ENCODE peak calls at places on chromosome 16, in five cellular contexts. One of them, this sample, is unnamed.

GRCh38 chr16:28085376-28086171 is 22.1 kb upstream of the GSG1L start:
- DNase-seq in fibroblast of lung: no peak
- DNase-seq in H9: no peak
- DNase-seq in neuronal stem cell: no peak
- DNase-seq in neural progenitor cell: no peak
- DNase-seq in this sample: no peak

GRCh38 chr16:67432491-67432890 is 1.6 kb downstream of the HSD11B2 start:
- DNase-seq in fibroblast of lung: no peak
- DNase-seq in H9: no peak
- DNase-seq in neuronal stem cell: no peak
- DNase-seq in neural progenitor cell: no peak
- DNase-seq in this sample: no peak

GRCh38 chr16:47777191-47777590 is 316.1 kb downstream of the PHKB start:
- DNase-seq in fibroblast of lung: peak
- DNase-seq in H9: no peak
- DNase-seq in neuronal stem cell: no peak
- DNase-seq in neural progenitor cell: no peak
- DNase-seq in this sample: no peak

GRCh38 chr16:77273-77806 is 685 bp upstream of the MPG start:
- DNase-seq in fibroblast of lung: peak
- DNase-seq in H9: peak
- DNase-seq in neuronal stem cell: no peak
- DNase-seq in neural progenitor cell: peak
- DNase-seq in this sample: peak

GRCh38 chr16:74601131-74601871 is 5.6 kb downstream of the GLG1 start:
- DNase-seq in fibroblast of lung: no peak
- DNase-seq in H9: no peak
- DNase-seq in neuronal stem cell: no peak
- DNase-seq in neural progenitor cell: no peak
- DNase-seq in this sample: no peak

GRCh38 chr16:21598676-21599157 is 660 bp upstream of the METTL9 start:
- DNase-seq in fibroblast of lung: no peak
- DNase-seq in H9: no peak
- DNase-seq in neuronal stem cell: no peak
- DNase-seq in neural progenitor cell: no peak
- DNase-seq in this sample: peak

GRCh38 chr16:86335266-86336172 is 174.8 kb upstream of the FOXF1 start:
- DNase-seq in fibroblast of lung: no peak
- DNase-seq in H9: peak
- DNase-seq in neuronal stem cell: no peak
- DNase-seq in neural progenitor cell: no peak
- DNase-seq in this sample: no peak

GRCh38 chr16:354971-355441 is 2.5 kb upstream of the AXIN1 start:
- DNase-seq in fibroblast of lung: no peak
- DNase-seq in H9: no peak
- DNase-seq in neuronal stem cell: no peak
- DNase-seq in neural progenitor cell: no peak
- DNase-seq in this sample: no peak

GRCh38 chr16:11418506-11418905 is 73.2 kb downstream of the RMI2 start:
- DNase-seq in fibroblast of lung: no peak
- DNase-seq in H9: no peak
- DNase-seq in neuronal stem cell: no peak
- DNase-seq in neural progenitor cell: no peak
- DNase-seq in this sample: no peak

GRCh38 chr16:47018223-47018891 is 44.9 kb upstream of the DNAJA2 start:
- DNase-seq in fibroblast of lung: no peak
- DNase-seq in H9: peak
- DNase-seq in neuronal stem cell: peak
- DNase-seq in neural progenitor cell: peak
- DNase-seq in this sample: peak

GRCh38 chr16:58331024-58331707 is 36.3 kb upstream of the PRSS54 start:
- DNase-seq in fibroblast of lung: no peak
- DNase-seq in H9: peak
- DNase-seq in neuronal stem cell: peak
- DNase-seq in neural progenitor cell: peak
- DNase-seq in this sample: peak

GRCh38 chr16:73544266-73544665 is 496.3 kb upstream of the ZFHX3 start:
- DNase-seq in fibroblast of lung: no peak
- DNase-seq in H9: no peak
- DNase-seq in neuronal stem cell: no peak
- DNase-seq in neural progenitor cell: peak
- DNase-seq in this sample: no peak

GRCh38 chr16:4787068-4787467 is 1.1 kb downstream of the SEPTIN12 start:
- DNase-seq in fibroblast of lung: no peak
- DNase-seq in H9: no peak
- DNase-seq in neuronal stem cell: no peak
- DNase-seq in neural progenitor cell: no peak
- DNase-seq in this sample: no peak

GRCh38 chr16:72850863-72851262 is 197.1 kb downstream of the ZFHX3 start:
- DNase-seq in fibroblast of lung: peak
- DNase-seq in H9: no peak
- DNase-seq in neuronal stem cell: no peak
- DNase-seq in neural progenitor cell: no peak
- DNase-seq in this sample: no peak

GRCh38 chr16:2230376-2230775 is 5.9 kb upstream of the DNASE1L2 start:
- DNase-seq in fibroblast of lung: no peak
- DNase-seq in H9: no peak
- DNase-seq in neuronal stem cell: no peak
- DNase-seq in neural progenitor cell: no peak
- DNase-seq in this sample: no peak

GRCh38 chr16:22353188-22353919 is 21.1 kb downstream of the CDR2 start:
- DNase-seq in fibroblast of lung: peak
- DNase-seq in H9: no peak
- DNase-seq in neuronal stem cell: no peak
- DNase-seq in neural progenitor cell: no peak
- DNase-seq in this sample: no peak

GRCh38 chr16:30948087-30948955 is 547 bp upstream of the ORAI3 start:
- DNase-seq in fibroblast of lung: peak
- DNase-seq in H9: peak
- DNase-seq in neuronal stem cell: peak
- DNase-seq in neural progenitor cell: peak
- DNase-seq in this sample: no peak

GRCh38 chr16:30950516-30951073 is 1.7 kb downstream of the ORAI3 start:
- DNase-seq in fibroblast of lung: no peak
- DNase-seq in H9: no peak
- DNase-seq in neuronal stem cell: no peak
- DNase-seq in neural progenitor cell: no peak
- DNase-seq in this sample: no peak

GRCh38 chr16:30951193-30951592 is 2.3 kb downstream of the ORAI3 start:
- DNase-seq in fibroblast of lung: no peak
- DNase-seq in H9: no peak
- DNase-seq in neuronal stem cell: no peak
- DNase-seq in neural progenitor cell: no peak
- DNase-seq in this sample: no peak

GRCh38 chr16:30948956-30949654 is at the start of gene ORAI3:
- DNase-seq in fibroblast of lung: peak
- DNase-seq in H9: peak
- DNase-seq in neuronal stem cell: peak
- DNase-seq in neural progenitor cell: peak
- DNase-seq in this sample: peak

GRCh38 chr16:30949655-30950515 is 1.0 kb downstream of the ORAI3 start:
- DNase-seq in fibroblast of lung: peak
- DNase-seq in H9: peak
- DNase-seq in neuronal stem cell: no peak
- DNase-seq in neural progenitor cell: peak
- DNase-seq in this sample: peak
- H2AFZ ChIP-seq in fibroblast of lung: no peak
- H2AFZ ChIP-seq in H9: no peak
- H2AFZ ChIP-seq in neuronal stem cell: no peak
- H2AFZ ChIP-seq in neural progenitor cell: no peak
- H2AFZ ChIP-seq in this sample: no peak

DNA sequence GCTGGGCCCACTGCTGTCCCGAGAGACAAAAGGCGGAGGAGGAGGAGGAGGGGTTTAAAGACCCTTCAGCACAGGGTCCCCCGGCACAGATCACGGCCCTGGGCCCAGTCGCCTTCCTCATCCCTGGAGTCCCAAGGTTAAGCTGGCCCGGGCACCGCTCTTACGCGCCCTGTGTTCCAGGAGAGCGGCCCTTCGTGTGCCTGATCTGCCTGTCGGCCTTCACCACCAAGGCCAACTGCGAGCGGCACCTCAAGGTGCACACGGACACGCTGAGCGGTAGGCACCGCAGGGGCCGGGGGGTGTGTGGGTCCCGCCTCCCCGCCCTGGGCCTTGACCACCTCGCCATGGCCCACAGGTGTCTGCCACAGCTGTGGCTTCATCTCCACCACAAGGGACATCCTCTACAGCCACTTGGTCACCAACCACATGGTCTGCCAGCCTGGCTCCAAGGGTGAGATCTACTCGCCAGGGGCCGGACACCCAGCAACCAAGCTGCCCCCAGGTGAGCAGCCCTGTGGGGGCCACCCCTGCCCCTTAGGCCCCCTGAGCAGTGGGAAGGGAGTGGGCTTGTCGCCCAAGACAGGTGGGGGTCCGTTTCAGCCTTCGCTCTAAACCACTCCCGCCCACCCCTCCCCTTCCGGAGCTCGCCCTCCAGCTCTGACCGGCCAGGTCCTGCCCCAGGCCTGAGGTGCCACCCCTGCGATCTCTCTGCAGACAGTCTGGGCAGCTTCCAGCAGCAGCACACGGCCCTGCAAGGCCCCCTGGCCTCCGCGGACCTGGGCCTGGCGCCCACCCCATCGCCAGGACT is 37.6 kb upstream of the ZC3H18 start:
- DNase-seq in fibroblast of lung: no peak
- DNase-seq in H9: no peak
- DNase-seq in neuronal stem cell: no peak
- DNase-seq in neural progenitor cell: no peak
- DNase-seq in this sample: no peak
- H2AFZ ChIP-seq in fibroblast of lung: no peak
- H2AFZ ChIP-seq in H9: no peak
- H2AFZ ChIP-seq in neuronal stem cell: no peak
- H2AFZ ChIP-seq in neural progenitor cell: no peak
- H2AFZ ChIP-seq in this sample: no peak

GRCh38 chr16:19883296-19883951 is 1.2 kb downstream of the GPRC5B start:
- DNase-seq in fibroblast of lung: peak
- DNase-seq in H9: peak
- DNase-seq in neuronal stem cell: no peak
- DNase-seq in neural progenitor cell: peak
- DNase-seq in this sample: no peak
- H2AFZ ChIP-seq in fibroblast of lung: no peak
- H2AFZ ChIP-seq in H9: no peak
- H2AFZ ChIP-seq in neuronal stem cell: peak
- H2AFZ ChIP-seq in neural progenitor cell: peak
- H2AFZ ChIP-seq in this sample: no peak

GRCh38 chr16:3306078-3306477 is 781 bp downstream of the ZNF75A start:
- DNase-seq in fibroblast of lung: no peak
- DNase-seq in H9: no peak
- DNase-seq in neuronal stem cell: no peak
- DNase-seq in neural progenitor cell: no peak
- DNase-seq in this sample: no peak

GRCh38 chr16:3305109-3306068 is at the start of the genes TIGD7 and ZNF75A:
- DNase-seq in fibroblast of lung: peak
- DNase-seq in H9: peak
- DNase-seq in neuronal stem cell: peak
- DNase-seq in neural progenitor cell: peak
- DNase-seq in this sample: no peak

GRCh38 chr16:3304370-3304769 is 860 bp downstream of the TIGD7 start:
- DNase-seq in fibroblast of lung: peak
- DNase-seq in H9: no peak
- DNase-seq in neuronal stem cell: no peak
- DNase-seq in neural progenitor cell: no peak
- DNase-seq in this sample: no peak
- H2AFZ ChIP-seq in fibroblast of lung: no peak
- H2AFZ ChIP-seq in H9: no peak
- H2AFZ ChIP-seq in neuronal stem cell: peak
- H2AFZ ChIP-seq in neural progenitor cell: no peak
- H2AFZ ChIP-seq in this sample: no peak

GRCh38 chr16:82033006-82033405 is 2.0 kb upstream of the HSD17B2 start:
- DNase-seq in fibroblast of lung: no peak
- DNase-seq in H9: no peak
- DNase-seq in neuronal stem cell: no peak
- DNase-seq in neural progenitor cell: no peak
- DNase-seq in this sample: no peak
- H2AFZ ChIP-seq in fibroblast of lung: no peak
- H2AFZ ChIP-seq in H9: no peak
- H2AFZ ChIP-seq in neuronal stem cell: no peak
- H2AFZ ChIP-seq in neural progenitor cell: no peak
- H2AFZ ChIP-seq in this sample: no peak

GRCh38 chr16:31157136-31157535 is 7.3 kb upstream of the PRSS36 start:
- DNase-seq in fibroblast of lung: no peak
- DNase-seq in H9: no peak
- DNase-seq in neuronal stem cell: no peak
- DNase-seq in neural progenitor cell: no peak
- DNase-seq in this sample: no peak
- H2AFZ ChIP-seq in fibroblast of lung: no peak
- H2AFZ ChIP-seq in H9: no peak
- H2AFZ ChIP-seq in neuronal stem cell: peak
- H2AFZ ChIP-seq in neural progenitor cell: no peak
- H2AFZ ChIP-seq in this sample: no peak

GRCh38 chr16:77956231-77956630 is 66.1 kb upstream of the CLEC3A start:
- DNase-seq in fibroblast of lung: no peak
- DNase-seq in H9: no peak
- DNase-seq in neuronal stem cell: no peak
- DNase-seq in neural progenitor cell: no peak
- DNase-seq in this sample: no peak
- H2AFZ ChIP-seq in fibroblast of lung: no peak
- H2AFZ ChIP-seq in H9: no peak
- H2AFZ ChIP-seq in neuronal stem cell: no peak
- H2AFZ ChIP-seq in neural progenitor cell: no peak
- H2AFZ ChIP-seq in this sample: no peak

GRCh38 chr16:17801024-17801423 is 330.3 kb upstream of the XYLT1 start:
- DNase-seq in fibroblast of lung: peak
- DNase-seq in H9: no peak
- DNase-seq in neuronal stem cell: no peak
- DNase-seq in neural progenitor cell: no peak
- DNase-seq in this sample: no peak
- H2AFZ ChIP-seq in fibroblast of lung: no peak
- H2AFZ ChIP-seq in H9: no peak
- H2AFZ ChIP-seq in neuronal stem cell: no peak
- H2AFZ ChIP-seq in neural progenitor cell: no peak
- H2AFZ ChIP-seq in this sample: no peak

This sample was measured in OCI-LY7.